ENCODE peak calls at places on chromosomes 4 and X, in nine cellular contexts. C, R, X, E, H, T, B, S and A are unnamed samples.

GRCh38 chrX:150352581-150352980 is 10.5 kb upstream of the MAMLD1 start:
- DNase-seq in C (no peak), R (no peak), X (no peak), E (no peak), H (no peak), T (no peak), B (no peak), S (no peak), A (no peak)

GRCh38 chrX:122906726-122907125 is 277.4 kb upstream of the GRIA3 start:
- DNase-seq in C (no peak), R (no peak), X (no peak), E (no peak), H (no peak), T (no peak), B (no peak), S (no peak), A (no peak)

GRCh38 chr4:91280551-91281290 is 1023.0 kb upstream of the GRID2 start:
- DNase-seq in C (no peak), R (no peak), X (no peak), E (no peak), H (no peak), T (no peak), B (no peak), S (no peak), A (no peak)

GRCh38 chr4:26864904-26865303 is 4.3 kb downstream of the STIM2 start:
- DNase-seq in C (no peak), R (no peak), X (no peak), E (no peak), H (no peak), T (peak; percentile 9), B (no peak), S (no peak), A (no peak)

GRCh38 chrX:131577999-131578734 is 34.3 kb downstream of the OR13H1 start:
- DNase-seq in C (no peak), R (no peak), X (no peak), E (no peak), H (no peak), T (no peak), B (no peak), S (no peak), A (no peak)

GRCh38 chr4:184408711-184409081 is 65.7 kb downstream of the IRF2 start:
- DNase-seq in C (no peak), R (no peak), X (no peak), E (no peak), H (no peak), T (no peak), B (no peak), S (no peak), A (no peak)

GRCh38 chr4:43776371-43776770 is 672.2 kb downstream of the KCTD8 start:
- DNase-seq in C (peak; percentile 36), R (no peak), X (no peak), E (no peak), H (peak; percentile 17), T (peak; percentile 24), B (no peak), S (no peak), A (no peak)

GRCh38 chr4:168440442-168441264 is 39.6 kb downstream of the DDX60L start:
- DNase-seq in C (peak; percentile 87), R (peak; percentile 39), X (peak; percentile 27), E (peak; percentile 48), H (peak; percentile 63), T (peak; percentile 85), B (no peak), S (no peak), A (peak; percentile 17)

GRCh38 chr4:152171556-152171955 is 364.3 kb downstream of the FBXW7 start:
- DNase-seq in C (no peak), R (no peak), X (no peak), E (no peak), H (no peak), T (no peak), B (no peak), S (no peak), A (no peak)

GRCh38 chr4:159105761-159106243 is 2.9 kb downstream of the RAPGEF2 start:
- DNase-seq in C (peak; percentile 80), R (peak; percentile 52), X (peak; percentile 83), E (peak; percentile 40), H (peak; percentile 88), T (peak; percentile 96), B (no peak), S (no peak), A (no peak)

GRCh38 chrX:139113682-139114081 is 402.2 kb upstream of the FGF13 start:
- DNase-seq in C (peak; percentile 17), R (no peak), X (no peak), E (no peak), H (no peak), T (no peak), B (no peak), S (no peak), A (no peak)

GRCh38 chrX:136963973-136964372 is 69.8 kb downstream of the GPR101 start:
- DNase-seq in C (no peak), R (no peak), X (no peak), E (no peak), H (no peak), T (no peak), B (no peak), S (no peak), A (no peak)

GRCh38 chrX:56798866-56799864 is 70.1 kb downstream of the NBDY start:
- DNase-seq in C (no peak), R (no peak), X (no peak), E (no peak), H (no peak), T (no peak), B (no peak), S (peak; percentile 51), A (no peak)

GRCh38 chr4:186746581-186746980 is 22.9 kb upstream of the FAT1 start:
- DNase-seq in C (peak; percentile 68), R (no peak), X (no peak), E (no peak), H (no peak), T (no peak), B (no peak), S (no peak), A (no peak)

GRCh38 chr4:52102587-52102986 is 51.5 kb downstream of the SPATA18 start:
- DNase-seq in C (peak; percentile 97), R (no peak), X (no peak), E (no peak), H (peak; percentile 22), T (peak; percentile 35), B (no peak), S (no peak), A (no peak)

GRCh38 chr4:141871086-141871485 is 234.7 kb downstream of the IL15 start:
- DNase-seq in C (no peak), R (no peak), X (peak; percentile 4), E (peak; percentile 25), H (peak; percentile 7), T (no peak), B (no peak), S (no peak), A (no peak)

GRCh38 chrX:20442597-20442996 is 175.9 kb upstream of the RPS6KA3 start:
- DNase-seq in C (peak; percentile 75), R (peak; percentile 60), X (peak; percentile 33), E (peak; percentile 82), H (peak; percentile 61), T (peak; percentile 54), B (peak; percentile 54), S (peak; percentile 67), A (peak; percentile 50)

GRCh38 chrX:39309018-39309620 is 507.9 kb downstream of the MID1IP1 start:
- DNase-seq in C (peak; percentile 19), R (no peak), X (peak; percentile 2), E (peak; percentile 3), H (peak; percentile 19), T (peak; percentile 88), B (no peak), S (peak; percentile 69), A (no peak)

GRCh38 chr4:173125216-173125812 is 43.3 kb upstream of the GALNT7 start:
- DNase-seq in C (no peak), R (no peak), X (no peak), E (no peak), H (no peak), T (peak; percentile 3), B (no peak), S (no peak), A (no peak)

GRCh38 chrX:74492720-74493201 is 71.5 kb downstream of the SLC16A2 start:
- DNase-seq in C (no peak), R (no peak), X (no peak), E (no peak), H (no peak), T (no peak), B (no peak), S (no peak), A (no peak)
- TF ChIP-seq CTCF in C (no peak), R (no peak), X (no peak), E (no peak), H (no peak), T (no peak), B (peak; percentile 26), S (no peak), A (peak; percentile 16)

GRCh38 chrX:153878285-153878779 is 7.6 kb downstream of the L1CAM start:
- DNase-seq in C (no peak), R (no peak), X (no peak), E (no peak), H (no peak), T (no peak), B (no peak), S (no peak), A (no peak)
- TF ChIP-seq CTCF in C (no peak), R (no peak), X (no peak), E (no peak), H (no peak), T (no peak), B (no peak), S (no peak), A (no peak)

GRCh38 chr4:62948108-62948507 is 1461.1 kb downstream of the TECRL start:
- DNase-seq in C (no peak), R (no peak), X (no peak), E (no peak), H (peak; percentile 9), T (no peak), B (no peak), S (no peak), A (no peak)
- TF ChIP-seq CTCF in C (no peak), R (no peak), X (no peak), E (no peak), H (no peak), T (no peak), B (no peak), S (no peak), A (no peak)

GRCh38 chr4:139838811-139839210 is 173.2 kb downstream of the MGST2 start:
- DNase-seq in C (no peak), R (no peak), X (no peak), E (peak; percentile 70), H (no peak), T (no peak), B (no peak), S (no peak), A (no peak)

GRCh38 chr4:139835006-139835405 is 169.4 kb downstream of the MGST2 start:
- DNase-seq in C (no peak), R (no peak), X (no peak), E (no peak), H (no peak), T (peak; percentile 42), B (no peak), S (no peak), A (no peak)

GRCh38 chr4:139833131-139833930 is 167.7 kb downstream of the MGST2 start:
- DNase-seq in C (no peak), R (no peak), X (no peak), E (no peak), H (no peak), T (no peak), B (no peak), S (no peak), A (no peak)

GRCh38 chr4:139828966-139829662 is 163.5 kb downstream of the MGST2 start:
- DNase-seq in C (no peak), R (no peak), X (no peak), E (no peak), H (no peak), T (no peak), B (no peak), S (no peak), A (no peak)

GRCh38 chr4:139834210-139834609 is 168.6 kb downstream of the MGST2 start:
- DNase-seq in C (no peak), R (no peak), X (no peak), E (no peak), H (no peak), T (no peak), B (no peak), S (no peak), A (no peak)
- TF ChIP-seq CTCF in C (no peak), R (no peak), X (no peak), E (no peak), H (no peak), T (no peak), B (no peak), S (no peak), A (no peak)